ENCODE peak calls at places on chromosomes 1 and 21, in seven cellular contexts. E, M, U, Z, H, S and R are unnamed samples.

GRCh38 chr1:43445618-43446387 is 7.9 kb downstream of the HYI start:
- DNase-seq in E (no peak), M (no peak), U (no peak), Z (no peak), H (no peak), S (no peak), R (no peak)

GRCh38 chr1:209601809-209602657 is 18.5 kb downstream of the CAMK1G start:
- DNase-seq in E (peak; percentile 17), M (peak; percentile 52), U (no peak), Z (peak; percentile 60), H (peak; percentile 22), S (no peak), R (no peak)

GRCh38 chr1:44786841-44787426 is 1.0 kb downstream of the BEST4 start:
- DNase-seq in E (no peak), M (no peak), U (no peak), Z (no peak), H (no peak), S (no peak), R (no peak)

GRCh38 chr1:150192012-150192411 is 42.3 kb downstream of the PLEKHO1 start:
- DNase-seq in E (no peak), M (no peak), U (no peak), Z (no peak), H (no peak), S (no peak), R (no peak)

GRCh38 chr1:204408074-204408507 is 3.5 kb downstream of the PPP1R15B start:
- DNase-seq in E (peak; percentile 54), M (no peak), U (peak; percentile 35), Z (peak; percentile 32), H (peak; percentile 86), S (peak; percentile 79), R (no peak)

GRCh38 chr1:208223136-208223535 is 21.0 kb downstream of the PLXNA2 start:
- DNase-seq in E (no peak), M (no peak), U (no peak), Z (no peak), H (no peak), S (no peak), R (no peak)

GRCh38 chr1:54724771-54725170 is 9.1 kb downstream of the TTC4 start:
- DNase-seq in E (no peak), M (no peak), U (no peak), Z (no peak), H (no peak), S (no peak), R (no peak)

GRCh38 chr1:55375617-55376258 is 160.6 kb upstream of the USP24 start:
- DNase-seq in E (peak; percentile 44), M (peak; percentile 22), U (no peak), Z (peak; percentile 61), H (peak; percentile 13), S (no peak), R (no peak)

GRCh38 chr21:25557170-25557569 is 50.1 kb downstream of the MRPL39 start:
- DNase-seq in E (no peak), M (no peak), U (no peak), Z (no peak), H (no peak), S (no peak), R (no peak)

GRCh38 chr1:205604825-205605544 is 26.8 kb downstream of the ELK4 start:
- DNase-seq in E (no peak), M (no peak), U (no peak), Z (peak; percentile 75), H (no peak), S (no peak), R (no peak)